ENCODE peak calls at places on chromosomes 7 and 10, in seven cellular contexts. V, F, D, X, K, Q and N are unnamed samples.

GRCh38 chr7:127620406-127621233 is 2.7 kb upstream of the PAX4 start:
- DNase-seq in D (no peak), Q (no peak), K (no peak), F (no peak), V (no peak), X (no peak), N (no peak)

GRCh38 chr10:66980276-66980675 is 54.4 kb downstream of the LRRTM3 start:
- DNase-seq in K (no peak), D (no peak), Q (no peak), X (no peak), V (no peak), F (no peak), N (no peak)

GRCh38 chr10:63976538-63976937 is 455.3 kb downstream of the REEP3 start:
- DNase-seq in F (no peak), Q (no peak), V (no peak), D (no peak), X (peak), K (peak), N (no peak)

GRCh38 chr10:49037187-49037586 is 78.1 kb downstream of the VSTM4 start:
- DNase-seq in D (no peak), V (no peak), F (no peak), K (no peak), Q (no peak), X (no peak), N (no peak)

GRCh38 chr7:8365499-8366110 is 67.8 kb upstream of the NXPH1 start:
- DNase-seq in K (no peak), Q (no peak), V (no peak), D (no peak), F (no peak), X (peak), N (no peak)

GRCh38 chr7:140640727-140641531 is at the start of gene DENND2A:
- DNase-seq in Q (peak), F (no peak), D (no peak), V (no peak), K (peak), X (peak), N (no peak)

GRCh38 chr7:64045301-64046040 is at the start of gene ZNF727:
- DNase-seq in V (peak), Q (peak), K (peak), F (peak), D (no peak), X (peak), N (no peak)

GRCh38 chr10:27525819-27526218 is 21.7 kb downstream of the RAB18 start:
- DNase-seq in D (peak), X (no peak), Q (no peak), V (no peak), F (no peak), K (no peak), N (no peak)

GRCh38 chr7:111392976-111393762 is 169.1 kb downstream of the IMMP2L start:
- DNase-seq in V (no peak), F (no peak), X (no peak), D (no peak), K (no peak), Q (no peak), N (no peak)

GRCh38 chr7:126686474-126686873 is 566.3 kb downstream of the GRM8 start:
- DNase-seq in F (no peak), D (no peak), K (no peak), Q (no peak), X (no peak), V (no peak), N (no peak)

GRCh38 chr7:124152859-124153692 is 120.2 kb upstream of the TMEM229A start:
- DNase-seq in V (no peak), X (peak), D (no peak), F (no peak), K (no peak), Q (no peak), N (no peak)

GRCh38 chr7:70133291-70133690 is 535.0 kb downstream of the AUTS2 start:
- DNase-seq in K (no peak), Q (no peak), V (no peak), D (no peak), F (no peak), X (peak), N (no peak)

GRCh38 chr10:84540617-84541288 is 212.4 kb downstream of the CCSER2 start:
- DNase-seq in V (peak), Q (peak), D (no peak), X (no peak), F (peak), K (peak), N (peak)

GRCh38 chr10:123154943-123155505 is 822 bp downstream of the BUB3 start:
- DNase-seq in Q (no peak), K (peak), V (no peak), X (no peak), F (no peak), D (peak), N (no peak)

GRCh38 chr7:24723178-24723530 is 34.1 kb downstream of the GSDME start:
- DNase-seq in V (no peak), K (no peak), Q (no peak), F (no peak), D (no peak), X (no peak), N (no peak)

GRCh38 chr7:157888579-157888978 is 551.8 kb downstream of the DNAJB6 start:
- DNase-seq in Q (no peak), X (no peak), D (no peak), F (no peak), K (no peak), V (no peak), N (no peak)

GRCh38 chr7:116188-116981 is 76.0 kb upstream of the FAM20C start:
- DNase-seq in V (no peak), K (no peak), X (no peak), Q (no peak), F (no peak), D (no peak), N (no peak)

GRCh38 chr7:99928994-99929729 is at the start of gene GJC3:
- DNase-seq in K (peak), F (peak), V (no peak), Q (peak), X (peak), D (peak), N (peak)

GRCh38 chr7:22944506-22944905 is 69.4 kb downstream of the HYCC1 start:
- DNase-seq in K (no peak), F (no peak), V (no peak), Q (no peak), X (no peak), D (no peak), N (no peak)

GRCh38 chr7:97011536-97012292 is 6.4 kb downstream of the DLX6 start:
- DNase-seq in F (no peak), V (no peak), D (no peak), X (no peak), Q (no peak), K (no peak), N (no peak)